ENCODE peak calls at places on chromosomes 4 and X, in ten cellular contexts. Z is activated CD4-positive, CD25-positive, alpha-beta regulatory T cell treated with anti-CD3 and anti-CD28 coated beads, Interleukin-2, amount 50 U/mL, for 72 hours; D is stimulated activated CD4-positive, alpha-beta T cell treated with anti-CD3 and anti-CD28 coated beads, TNF-alpha, amount 100 ng/mL, for 48 hours; A is A549; H is occipital lobe; G is DMS79; J is DMS153; M is NB4; T is HFFc6; C is cortex of kidney. N is an unnamed sample.

GRCh38 chrX:21885568-21885967 is 29.8 kb downstream of the YY2 start:
- DNase-seq in Z (no peak), D (no peak), A (no peak), H (no peak), G (no peak), J (no peak), M (no peak), T (peak), C (no peak), N (no peak)

GRCh38 chr4:1411436-1412375 is 5.5 kb upstream of the NKX1-1 start:
- DNase-seq in Z (peak), D (no peak), A (no peak), H (no peak), G (no peak), J (no peak), M (no peak), T (no peak), C (no peak), N (no peak)

GRCh38 chrX:120372667-120373370 is 10.9 kb downstream of the ATP1B4 start:
- DNase-seq in Z (no peak), D (no peak), A (no peak), H (no peak), G (no peak), J (no peak), M (no peak), T (no peak), C (no peak), N (no peak)

GRCh38 chrX:126701380-126701779 is 118.1 kb upstream of the PRR32 start:
- DNase-seq in Z (no peak), D (no peak), A (no peak), H (no peak), G (no peak), J (no peak), M (no peak), T (no peak), C (no peak), N (no peak)

GRCh38 chr4:94623507-94623906 is 134.2 kb upstream of the BMPR1B start:
- DNase-seq in Z (no peak), D (no peak), A (no peak), H (no peak), G (no peak), J (no peak), M (no peak), T (no peak), C (no peak), N (no peak)

GRCh38 chr4:185238261-185238681 is 28.9 kb downstream of the SNX25 start:
- DNase-seq in Z (no peak), D (peak), A (no peak), H (no peak), G (no peak), J (no peak), M (no peak), T (peak), C (no peak), N (peak)

GRCh38 chr4:657338-658030 is 16.6 kb downstream of the ATP5ME start:
- DNase-seq in Z (no peak), D (no peak), A (no peak), H (no peak), G (no peak), J (no peak), M (no peak), T (no peak), C (no peak), N (no peak)

GRCh38 chrX:44305921-44306320 is 37.6 kb downstream of the EFHC2 start:
- DNase-seq in Z (no peak), D (no peak), A (no peak), H (no peak), G (no peak), J (no peak), M (no peak), T (no peak), C (no peak), N (no peak)

GRCh38 chr4:2811830-2812599 is 19.1 kb downstream of the SH3BP2 start:
- DNase-seq in Z (peak), D (peak), A (no peak), H (no peak), G (no peak), J (peak), M (peak), T (peak), C (no peak), N (no peak)

GRCh38 chr4:14566518-14566917 is 435.8 kb upstream of the CPEB2 start:
- DNase-seq in Z (no peak), D (no peak), A (no peak), H (no peak), G (no peak), J (no peak), M (peak), T (no peak), C (no peak), N (no peak)

GRCh38 chrX:76366972-76367371 is 60.5 kb upstream of the MAGEE1 start:
- DNase-seq in Z (no peak), D (no peak), A (no peak), H (no peak), G (no peak), J (no peak), M (no peak), T (no peak), C (no peak), N (no peak)

GRCh38 chr4:82643994-82644730 is 82.4 kb upstream of the TMEM150C start:
- DNase-seq in Z (no peak), D (no peak), A (peak), H (no peak), G (no peak), J (no peak), M (no peak), T (peak), C (no peak), N (no peak)

GRCh38 chrX:154750301-154751120 is at the start of gene GAB3:
- DNase-seq in Z (peak), D (no peak), A (no peak), H (no peak), G (no peak), J (peak), M (peak), T (no peak), C (no peak), N (peak)

GRCh38 chr4:89645512-89645911 is 191.4 kb downstream of the SNCA start:
- DNase-seq in Z (no peak), D (no peak), A (no peak), H (no peak), G (no peak), J (peak), M (no peak), T (no peak), C (no peak), N (no peak)

GRCh38 chrX:68146054-68146453 is 287.2 kb downstream of the OPHN1 start:
- DNase-seq in Z (no peak), D (no peak), A (peak), H (no peak), G (no peak), J (no peak), M (peak), T (peak), C (no peak), N (peak)

GRCh38 chr4:182448281-182449151 is 205.3 kb downstream of the TENM3 start:
- DNase-seq in Z (no peak), D (peak), A (peak), H (peak), G (peak), J (peak), M (no peak), T (peak), C (no peak), N (peak)

GRCh38 chr4:41072021-41072777 is 142.1 kb downstream of the APBB2 start:
- DNase-seq in Z (no peak), D (no peak), A (no peak), H (no peak), G (no peak), J (no peak), M (no peak), T (no peak), C (no peak), N (no peak)

GRCh38 chr4:26566027-26566578 is 17.8 kb upstream of the TBC1D19 start:
- DNase-seq in Z (no peak), D (no peak), A (no peak), H (no peak), G (no peak), J (no peak), M (no peak), T (no peak), C (no peak), N (no peak)

GRCh38 chr4:163556169-163556568 is 61.7 kb downstream of the TMA16 start:
- DNase-seq in Z (no peak), D (no peak), A (no peak), H (no peak), G (no peak), J (peak), M (no peak), T (peak), C (no peak), N (peak)

GRCh38 chrX:107880054-107880610 is 54.5 kb downstream of the MID2 start:
- DNase-seq in Z (no peak), D (no peak), A (no peak), H (no peak), G (no peak), J (no peak), M (no peak), T (no peak), C (no peak), N (no peak)

GRCh38 chr4:56760194-56760593 is 61.3 kb downstream of the SPINK2 start:
- DNase-seq in Z (no peak), D (no peak), A (no peak), H (no peak), G (no peak), J (no peak), M (no peak), T (no peak), C (no peak), N (no peak)

GRCh38 chr4:101191302-101192098 is 155.8 kb downstream of the PPP3CA start:
- DNase-seq in Z (no peak), D (no peak), A (no peak), H (peak), G (no peak), J (no peak), M (no peak), T (peak), C (no peak), N (no peak)

GRCh38 chr4:149409186-149410056 is 406.2 kb downstream of the IQCM start:
- DNase-seq in Z (no peak), D (no peak), A (peak), H (peak), G (no peak), J (no peak), M (no peak), T (peak), C (no peak), N (no peak)

GRCh38 chr4:26120098-26120795 is 200.6 kb upstream of the RBPJ start:
- DNase-seq in Z (no peak), D (no peak), A (no peak), H (no peak), G (no peak), J (no peak), M (no peak), T (no peak), C (no peak), N (no peak)

GRCh38 chr4:25081866-25082471 is 51.2 kb upstream of the LGI2 start:
- DNase-seq in Z (no peak), D (no peak), A (no peak), H (no peak), G (no peak), J (no peak), M (no peak), T (no peak), C (no peak), N (peak)

GRCh38 chrX:8879750-8880149 is 78.6 kb upstream of the FAM9A start:
- DNase-seq in Z (peak), D (no peak), A (peak), H (no peak), G (no peak), J (no peak), M (peak), T (no peak), C (no peak), N (no peak)

GRCh38 chrX:110699109-110699508 is 96.5 kb downstream of the CHRDL1 start:
- DNase-seq in Z (no peak), D (no peak), A (no peak), H (no peak), G (no peak), J (no peak), M (no peak), T (peak), C (no peak), N (no peak)

GRCh38 chr4:30719363-30720020 is 677 bp upstream of the PCDH7 start:
- DNase-seq in Z (no peak), D (no peak), A (peak), H (no peak), G (no peak), J (peak), M (peak), T (peak), C (no peak), N (peak)

GRCh38 chr4:37892641-37893040 is 1.8 kb downstream of the TBC1D1 start:
- DNase-seq in Z (peak), D (peak), A (no peak), H (no peak), G (no peak), J (no peak), M (peak), T (no peak), C (no peak), N (no peak)

GRCh38 chrX:79078114-79078513 is 66.4 kb upstream of the GPR174 start:
- DNase-seq in Z (no peak), D (no peak), A (no peak), H (no peak), G (no peak), J (no peak), M (no peak), T (no peak), C (no peak), N (peak)

GRCh38 chr4:14415146-14415545 is 587.1 kb upstream of the CPEB2 start:
- DNase-seq in Z (no peak), D (no peak), A (no peak), H (no peak), G (no peak), J (no peak), M (peak), T (no peak), C (no peak), N (no peak)

GRCh38 chr4:140719022-140719421 is 37.2 kb downstream of the TBC1D9 start:
- DNase-seq in Z (no peak), D (no peak), A (no peak), H (no peak), G (no peak), J (no peak), M (no peak), T (peak), C (no peak), N (peak)

GRCh38 chr4:30839583-30840520 is 119.7 kb downstream of the PCDH7 start:
- DNase-seq in Z (no peak), D (no peak), A (no peak), H (no peak), G (no peak), J (no peak), M (peak), T (no peak), C (no peak), N (no peak)

GRCh38 chr4:182855312-182855711 is 61.9 kb downstream of the DCTD start:
- DNase-seq in Z (no peak), D (no peak), A (no peak), H (no peak), G (no peak), J (no peak), M (no peak), T (no peak), C (no peak), N (no peak)

GRCh38 chr4:164488114-164488513 is 265.8 kb upstream of the SMIM31 start:
- DNase-seq in Z (no peak), D (no peak), A (no peak), H (no peak), G (no peak), J (no peak), M (no peak), T (no peak), C (no peak), N (no peak)

GRCh38 chr4:173490817-173491518 is 39.1 kb downstream of the HAND2 start:
- DNase-seq in Z (no peak), D (no peak), A (no peak), H (no peak), G (no peak), J (no peak), M (peak), T (peak), C (no peak), N (peak)

GRCh38 chr4:12724520-12724919 is 759.6 kb downstream of the RAB28 start:
- DNase-seq in Z (no peak), D (no peak), A (peak), H (no peak), G (no peak), J (no peak), M (peak), T (no peak), C (no peak), N (no peak)

GRCh38 chr4:138003248-138003647 is 238.9 kb downstream of the SLC7A11 start:
- DNase-seq in Z (no peak), D (no peak), A (no peak), H (no peak), G (no peak), J (no peak), M (no peak), T (peak), C (no peak), N (no peak)

GRCh38 chr4:23934915-23935314 is 45.1 kb upstream of the PPARGC1A start:
- DNase-seq in Z (no peak), D (no peak), A (no peak), H (no peak), G (peak), J (no peak), M (peak), T (no peak), C (no peak), N (no peak)